ENCODE peak calls at places on chromosomes 12 and 14, in five cellular contexts. S is uterus, U is HCT116, H is fibroblast of lung, M is right lobe of liver. A is an unnamed sample. For H3K36me3, the result is how much of the 10 kb centered on the place peaks cover.

GRCh38 chr12:47383942-47384341 is 304.2 kb upstream of the AMIGO2 start:
- DNase-seq in H (peak), M (no peak), U (no peak), S (no peak), A (no peak)

GRCh38 chr12:96070670-96071279 is 35.4 kb upstream of the LTA4H start:
- DNase-seq in U (no peak), M (no peak), S (no peak), H (peak), A (no peak)

GRCh38 chr12:28988384-28988704 is 160.7 kb upstream of the FAR2 start:
- DNase-seq in U (no peak), S (no peak), H (no peak), M (no peak), A (no peak)

GRCh38 chr12:21296751-21297406 is 37.8 kb downstream of the SLCO1A2 start:
- DNase-seq in H (peak), M (no peak), S (no peak), U (no peak), A (no peak)

GRCh38 chr12:15868186-15868585 is 14.0 kb upstream of the STRAP start:
- DNase-seq in S (no peak), H (no peak), U (no peak), M (no peak), A (no peak)

GRCh38 chr12:61504396-61505115 is 755.6 kb upstream of the USP15 start:
- DNase-seq in S (no peak), H (no peak), M (no peak), U (no peak), A (no peak)

GRCh38 chr12:83197483-83197914 is 510.8 kb downstream of the TMTC2 start:
- DNase-seq in M (no peak), H (no peak), S (no peak), U (no peak), A (no peak)

GRCh38 chr14:68784995-68785816 is 7.7 kb downstream of the ZFP36L1 start:
- DNase-seq in H (peak), M (no peak), U (peak), S (no peak), A (no peak)

GRCh38 chr12:94575645-94576393 is 74.5 kb downstream of the TMCC3 start:
- DNase-seq in M (no peak), S (no peak), H (no peak), U (no peak), A (no peak)

GRCh38 chr12:111425655-111426054 is 19.9 kb downstream of the SH2B3 start:
- DNase-seq in S (no peak), M (no peak), H (no peak), U (no peak), A (no peak)

GRCh38 chr12:67275380-67275913 is 6.3 kb downstream of the CAND1 start:
- DNase-seq in S (no peak), M (peak), H (peak), U (no peak), A (no peak)

GRCh38 chr12:24853588-24853987 is 95.3 kb downstream of the BCAT1 start:
- DNase-seq in H (peak), S (no peak), M (no peak), U (no peak), A (no peak)

GRCh38 chr14:105013150-105013787 is 7.6 kb downstream of the CDCA4 start:
- DNase-seq in M (no peak), S (no peak), H (no peak), U (no peak), A (peak)

GRCh38 chr14:30283822-30284446 is 275.0 kb upstream of the G2E3 start:
- DNase-seq in S (no peak), U (peak), H (peak), M (no peak), A (no peak)

GRCh38 chr14:31241450-31242114 is 34.0 kb upstream of the HECTD1 start:
- DNase-seq in H (no peak), S (no peak), M (no peak), U (no peak), A (no peak)

GRCh38 chr12:17334784-17335183 is 728.8 kb upstream of the LMO3 start:
- DNase-seq in M (no peak), S (no peak), H (no peak), U (no peak), A (no peak)

GRCh38 chr12:1593232-1594044 is 943 bp downstream of the FBXL14 start:
- DNase-seq in U (no peak), S (peak), M (peak), H (peak), A (peak)

GRCh38 chr12:4781212-4781611 is 61.0 kb downstream of the GALNT8 start:
- DNase-seq in U (no peak), M (no peak), S (no peak), H (no peak), A (no peak)

GRCh38 chr12:133130808-133131128 is 341 bp downstream of the ZNF10 start:
- DNase-seq in S (no peak), M (peak), H (no peak), U (no peak), A (peak)

GRCh38 chr12:52613363-52614030 is 4.9 kb downstream of the KRT73 start:
- DNase-seq in S (no peak), H (no peak), U (no peak), M (no peak), A (no peak)

GRCh38 chr14:95445161-95445560 is 71.3 kb downstream of the SYNE3 start:
- DNase-seq in U (no peak), S (no peak), M (no peak), H (no peak), A (no peak)

GRCh38 chr12:2229661-2230539 is 177.1 kb downstream of the CACNA1C start:
- DNase-seq in H (no peak), S (no peak), M (no peak), U (no peak), A (no peak)

GRCh38 chr14:103128631-103129300 is 5.5 kb downstream of the TNFAIP2 start:
- DNase-seq in M (peak), U (no peak), H (no peak), S (peak), A (no peak)

GRCh38 chr12:64088431-64089349 is 133.4 kb downstream of the KICS2 start:
- DNase-seq in H (peak), U (peak), S (peak), M (no peak), A (no peak)

GRCh38 chr14:61337893-61338292 is 16.5 kb downstream of the PRKCH start:
- DNase-seq in S (no peak), H (no peak), U (no peak), M (no peak), A (no peak)

GRCh38 chr12:93415723-93416464 is 25.9 kb downstream of the UBE2N start:
- DNase-seq in M (no peak), U (no peak), H (peak), S (no peak), A (no peak)

GRCh38 chr14:64845878-64846277 is 33.8 kb downstream of the SPTB start:
- DNase-seq in M (no peak), U (no peak), S (no peak), H (peak), A (no peak)

GRCh38 chr12:93908846-93909592 is 231.8 kb downstream of the CRADD start:
- DNase-seq in M (no peak), S (no peak), H (peak), U (no peak), A (no peak)

GRCh38 chr14:77822307-77822706 is 22.4 kb downstream of the ADCK1 start:
- DNase-seq in U (no peak), M (no peak), H (no peak), S (no peak), A (no peak)

GRCh38 chr14:52121441-52121840 is 52.6 kb upstream of the NID2 start:
- DNase-seq in U (no peak), H (no peak), M (no peak), S (no peak), A (no peak)

GRCh38 chr14:52124791-52125661 is 56.2 kb upstream of the NID2 start:
- DNase-seq in S (no peak), U (no peak), H (peak), M (no peak), A (no peak)

GRCh38 chr14:52115286-52115685 is 46.4 kb upstream of the NID2 start:
- DNase-seq in M (no peak), S (no peak), U (no peak), H (no peak), A (no peak)

GRCh38 chr14:52117433-52117832 is 48.6 kb upstream of the NID2 start:
- DNase-seq in M (no peak), S (no peak), H (no peak), U (no peak), A (peak)

DNA sequence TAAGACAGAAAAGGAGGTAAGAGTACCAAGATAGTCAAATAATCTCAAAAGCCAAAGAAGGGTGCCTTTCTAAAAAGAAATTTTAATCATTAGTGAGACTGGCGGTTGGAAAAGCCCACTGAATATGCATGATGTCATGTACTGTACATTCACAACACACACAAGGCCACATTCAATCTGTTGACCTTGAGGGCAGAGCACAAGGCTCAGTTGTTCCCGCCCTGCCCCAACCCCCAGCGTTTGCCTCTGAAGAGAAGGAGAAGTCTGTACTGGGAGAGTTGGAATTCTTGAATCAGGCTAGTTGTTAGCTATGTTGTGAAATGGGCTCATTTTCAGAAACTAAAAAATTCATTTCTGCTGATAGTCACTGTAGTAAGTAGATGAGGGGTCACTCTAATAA is 50.2 kb upstream of the NID2 start:
- DNase-seq in U (no peak), H (no peak), S (no peak), M (no peak), A (no peak)
- H3K4me3 ChIP-seq in U (no peak), H (no peak), S (no peak), M (no peak), A (no peak)

GRCh38 chr14:99524804-99525698 is 43.8 kb downstream of the CCNK start:
- DNase-seq in S (no peak), M (peak), U (no peak), H (peak), A (no peak)
- TF ChIP-seq CTCF in S (peak), M (peak), U (peak), H (peak), A (peak)

DNA sequence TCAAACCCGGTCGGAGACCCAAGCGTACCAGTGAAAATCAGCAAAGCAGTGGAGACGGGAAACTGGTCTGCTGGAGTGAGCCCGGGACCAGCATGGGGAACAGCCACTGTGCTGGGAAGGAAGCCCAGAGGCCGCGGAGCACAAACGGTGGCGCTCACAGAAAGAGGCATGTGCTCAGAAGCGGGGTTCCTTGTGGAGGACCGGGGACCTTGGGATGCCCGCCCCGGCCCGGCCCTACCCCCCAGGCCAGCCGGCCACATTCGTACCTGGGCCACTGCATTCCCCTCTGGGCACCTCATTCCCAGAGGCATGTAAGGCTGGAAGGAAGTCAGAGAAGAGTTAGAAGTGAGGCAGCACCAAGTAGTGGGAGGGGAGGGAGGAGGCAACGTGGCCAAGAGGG is 79.3 kb downstream of the RFLNA start:
- DNase-seq in M (no peak), S (no peak), U (no peak), H (no peak), A (no peak)
- H3K36me3 ChIP-seq in M (under half), S (under half), U (under half), H (under half), A (under half)

DNA sequence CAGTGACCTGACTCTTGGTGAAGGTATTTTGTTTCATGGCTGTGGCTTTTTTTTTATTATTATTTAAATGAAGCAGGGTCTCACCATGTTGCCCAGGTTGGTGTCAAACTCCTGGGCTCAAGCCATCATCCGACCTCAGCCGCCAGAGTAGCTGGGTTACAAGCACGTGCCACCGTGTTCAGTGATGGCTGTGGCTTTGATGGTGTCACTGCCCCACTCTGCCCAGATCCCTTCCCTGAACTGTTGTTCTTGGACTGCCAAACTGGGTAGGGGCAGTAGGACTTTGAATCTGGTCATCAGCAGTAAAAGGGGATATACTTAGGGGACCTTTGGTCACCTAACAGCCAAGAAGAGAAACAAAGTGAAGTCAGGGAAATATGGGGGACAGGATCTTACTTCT is 19.4 kb downstream of the B4GALNT3 start:
- DNase-seq in U (no peak), H (no peak), M (no peak), S (no peak), A (no peak)
- H3K4me3 ChIP-seq in U (no peak), H (no peak), M (no peak), S (no peak), A (no peak)

GRCh38 chr14:24948261-24948847 is 101.6 kb downstream of the STXBP6 start:
- DNase-seq in U (no peak), H (no peak), S (no peak), M (no peak), A (no peak)

GRCh38 chr14:24956104-24956503 is 93.8 kb downstream of the STXBP6 start:
- DNase-seq in U (no peak), H (no peak), M (no peak), S (no peak), A (no peak)

GRCh38 chr14:24954697-24955037 is 95.3 kb downstream of the STXBP6 start:
- DNase-seq in U (no peak), S (no peak), M (no peak), H (no peak), A (no peak)

GRCh38 chr14:24954037-24954696 is 95.8 kb downstream of the STXBP6 start:
- DNase-seq in S (no peak), M (no peak), U (no peak), H (no peak), A (no peak)

DNA sequence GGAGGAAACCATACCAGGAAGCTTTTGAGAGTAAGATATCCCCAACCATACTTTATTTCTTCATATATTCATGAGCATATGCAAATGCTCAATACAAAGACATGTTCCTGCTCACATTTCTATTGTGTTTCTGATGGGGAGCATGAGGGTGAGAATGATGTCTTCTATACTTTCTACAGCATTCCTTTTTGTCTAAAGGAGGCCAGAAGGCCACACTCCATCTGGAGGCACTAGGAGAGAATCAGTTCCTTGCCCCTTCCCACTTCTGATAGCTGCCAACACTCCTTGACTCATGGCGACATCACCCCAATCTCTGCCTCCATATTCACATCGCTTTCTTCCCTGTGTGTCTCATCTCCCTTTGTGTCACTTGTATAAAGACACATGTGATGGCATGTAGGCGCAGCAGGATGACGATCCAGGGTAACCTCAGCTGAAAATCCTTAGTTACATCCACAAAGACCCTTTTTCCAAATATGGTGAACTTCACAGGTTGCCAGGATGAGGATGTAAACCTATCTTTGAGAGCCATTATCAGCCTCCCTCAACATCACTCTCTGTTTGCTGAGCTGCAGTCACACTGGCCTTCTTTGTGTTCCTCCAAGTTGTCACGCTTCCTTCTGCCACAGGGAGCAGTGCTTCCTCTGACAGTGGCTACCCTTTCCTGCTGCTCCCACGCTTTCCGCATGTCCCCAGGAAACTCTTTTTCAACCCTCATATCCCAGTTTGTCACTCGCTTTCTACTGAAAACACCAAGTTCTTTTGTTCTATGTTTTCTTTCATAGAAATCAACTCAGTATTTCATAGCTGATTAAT is 96.9 kb downstream of the STXBP6 start:
- DNase-seq in S (no peak), H (no peak), U (no peak), M (no peak), A (no peak)
- TF ChIP-seq CTCF in S (no peak), H (no peak), U (no peak), M (no peak), A (no peak)

GRCh38 chr12:50017047-50017446 is 8.2 kb downstream of the RACGAP1 start:
- DNase-seq in M (no peak), S (peak), H (peak), U (no peak), A (no peak)

GRCh38 chr12:50021071-50021470 is 4.2 kb downstream of the RACGAP1 start:
- DNase-seq in H (no peak), S (no peak), U (no peak), M (no peak), A (no peak)

GRCh38 chr12:50017653-50018052 is 7.6 kb downstream of the RACGAP1 start:
- DNase-seq in U (no peak), S (no peak), H (no peak), M (no peak), A (no peak)

GRCh38 chr12:50018968-50019367 is 6.3 kb downstream of the RACGAP1 start:
- DNase-seq in H (no peak), S (no peak), U (no peak), M (no peak), A (no peak)

DNA sequence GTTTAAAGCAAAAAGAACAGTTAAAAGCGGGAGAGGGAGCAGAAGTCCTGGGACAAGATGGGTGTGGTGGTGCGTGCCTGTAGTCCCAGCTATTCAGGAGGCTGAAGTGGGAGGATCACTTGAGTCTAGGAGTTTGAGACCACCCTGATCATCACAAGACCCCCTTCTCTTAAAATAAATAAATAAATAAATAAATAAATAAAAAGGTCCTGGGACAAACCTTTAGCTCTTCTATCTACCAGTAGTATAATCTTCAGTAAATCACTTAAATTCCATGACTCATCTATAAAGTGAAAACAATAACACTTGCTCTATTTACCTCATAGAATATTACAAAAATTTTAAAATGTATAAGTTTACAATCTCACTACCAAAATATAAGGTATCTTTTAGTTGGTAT is 5.8 kb downstream of the RACGAP1 start:
- DNase-seq in U (no peak), M (no peak), H (no peak), S (no peak), A (no peak)
- H3K36me3 ChIP-seq in U (under half), M (under half), H (under half), S (under half), A (under half)

GRCh38 chr12:109539508-109539907 is 33.8 kb downstream of the MMAB start:
- DNase-seq in M (no peak), U (no peak), S (no peak), H (peak), A (no peak)
- H3K4me3 ChIP-seq in M (no peak), U (no peak), S (no peak), H (no peak), A (no peak)

DNA sequence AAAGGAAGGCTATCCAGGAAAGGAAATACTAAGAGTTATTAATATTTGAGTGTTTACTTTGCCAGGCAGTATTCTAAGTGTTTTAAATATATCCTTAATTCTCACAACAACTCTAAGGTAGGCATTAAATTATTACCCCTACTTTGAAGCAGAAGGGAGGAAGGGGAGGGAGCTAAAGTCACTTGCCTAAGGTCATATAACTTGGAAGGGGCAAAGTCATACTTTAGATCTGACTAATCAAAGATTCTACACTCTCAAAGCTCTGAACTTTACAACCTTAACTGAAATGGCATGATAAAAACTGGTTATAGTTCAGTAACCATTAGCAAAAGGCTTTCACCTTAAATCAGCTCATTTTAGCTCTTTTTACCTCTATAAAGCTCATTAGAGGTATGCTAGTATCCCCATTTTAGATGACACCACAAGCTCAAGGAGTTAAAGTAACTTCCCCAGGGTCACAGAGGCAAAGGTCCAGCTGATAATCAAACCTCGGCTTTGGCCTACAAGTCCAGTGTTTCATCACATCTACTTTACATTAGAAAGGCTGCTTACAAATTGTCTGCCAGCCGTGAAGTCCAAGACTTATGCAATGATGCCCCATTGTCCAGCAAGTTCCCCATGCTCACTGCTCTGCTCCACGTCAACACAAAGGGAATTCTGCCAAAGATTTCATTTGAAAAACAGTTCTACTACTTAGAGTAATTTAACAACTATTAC is 223.9 kb downstream of the MED13L start:
- DNase-seq in H (peak), M (peak), S (peak), U (no peak), A (no peak)
- TF ChIP-seq CTCF in H (no peak), M (no peak), S (no peak), U (no peak), A (no peak)

GRCh38 chr12:119681139-119681538 is 13.2 kb downstream of the PRKAB1 start:
- DNase-seq in S (no peak), M (no peak), U (no peak), H (no peak), A (no peak)
- H3K36me3 ChIP-seq in S (under half), M (under half), U (under half), H (under half), A (under half)